ENCODE peak calls at places on chromosome 6, in seven cellular contexts. D, W, X, Q, G, Y and I are unnamed samples.
A peak's percentile ranks its signal among the peaks of the same experiment; 100 is the strongest.

GRCh38 chr6:4491501-4492260 is 284.5 kb upstream of the CDYL start:
- DNase-seq in D (no peak), W (no peak), X (no peak), Q (no peak), G (no peak), Y (peak; percentile 55), I (no peak)

GRCh38 chr6:161480416-161481165 is 206.7 kb upstream of the AGPAT4 start:
- DNase-seq in D (no peak), W (no peak), X (no peak), Q (no peak), G (no peak), Y (no peak), I (no peak)

GRCh38 chr6:29926081-29926794 is 16.1 kb upstream of the HLA-A start:
- DNase-seq in D (no peak), W (no peak), X (no peak), Q (no peak), G (no peak), Y (no peak), I (no peak)

GRCh38 chr6:36386495-36387439 is 702 bp downstream of the ETV7 start:
- DNase-seq in D (no peak), W (peak; percentile 66), X (peak; percentile 21), Q (no peak), G (no peak), Y (peak; percentile 74), I (peak; percentile 42)

GRCh38 chr6:119137194-119138072 is 59.0 kb upstream of the FAM184A start:
- DNase-seq in D (no peak), W (no peak), X (no peak), Q (no peak), G (no peak), Y (no peak), I (peak; percentile 42)

GRCh38 chr6:39314273-39314790 is at the start of gene KCNK17:
- DNase-seq in D (no peak), W (peak; percentile 69), X (no peak), Q (no peak), G (no peak), Y (no peak), I (no peak)

GRCh38 chr6:101931766-101932165 is 538.3 kb downstream of the GRIK2 start:
- DNase-seq in D (no peak), W (no peak), X (no peak), Q (no peak), G (no peak), Y (no peak), I (no peak)

GRCh38 chr6:119145111-119145510 is 66.6 kb upstream of the FAM184A start:
- DNase-seq in D (no peak), W (no peak), X (no peak), Q (no peak), G (no peak), Y (peak; percentile 21), I (no peak)

GRCh38 chr6:157514659-157515496 is 133.9 kb downstream of the ZDHHC14 start:
- DNase-seq in D (no peak), W (no peak), X (no peak), Q (no peak), G (no peak), Y (peak; percentile 99), I (no peak)

GRCh38 chr6:42879372-42880239 is at the start of gene RPL7L1:
- DNase-seq in D (peak; percentile 87), W (peak; percentile 90), X (peak; percentile 91), Q (peak; percentile 89), G (peak; percentile 81), Y (peak; percentile 90), I (peak; percentile 84)

DNA sequence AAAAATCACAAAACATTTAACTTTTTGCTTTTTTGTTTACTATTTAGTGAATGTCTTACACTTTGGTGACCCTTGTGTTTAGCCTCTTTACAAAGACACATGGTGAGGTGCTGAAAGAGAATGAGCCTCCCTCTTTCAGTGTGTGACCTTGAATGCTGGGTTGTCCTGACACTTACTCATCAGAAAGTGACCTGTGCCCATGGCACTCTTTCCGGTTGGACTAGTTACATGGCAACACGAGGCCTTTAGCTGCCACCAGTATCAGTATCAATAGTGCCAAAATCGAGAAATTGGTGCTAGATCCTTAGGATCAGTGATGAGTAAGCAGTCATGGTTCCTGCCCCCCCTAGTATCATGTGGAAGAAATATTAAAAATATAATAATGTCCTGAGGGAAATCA is 1.7 kb upstream of the RPL7L1 start:
- DNase-seq in D (no peak), W (no peak), X (no peak), Q (no peak), G (no peak), Y (no peak), I (no peak)
- H3K4me1 ChIP-seq in D (no peaks in the 10 kb centered on the region), W (no peaks in the 10 kb centered on the region), X (peaks cover 11% of the 10 kb centered on the region), Q (peaks cover 3% of the 10 kb centered on the region), G (peaks cover 29% of the 10 kb centered on the region), Y (peaks cover 6% of the 10 kb centered on the region), I (no peaks in the 10 kb centered on the region)

DNA sequence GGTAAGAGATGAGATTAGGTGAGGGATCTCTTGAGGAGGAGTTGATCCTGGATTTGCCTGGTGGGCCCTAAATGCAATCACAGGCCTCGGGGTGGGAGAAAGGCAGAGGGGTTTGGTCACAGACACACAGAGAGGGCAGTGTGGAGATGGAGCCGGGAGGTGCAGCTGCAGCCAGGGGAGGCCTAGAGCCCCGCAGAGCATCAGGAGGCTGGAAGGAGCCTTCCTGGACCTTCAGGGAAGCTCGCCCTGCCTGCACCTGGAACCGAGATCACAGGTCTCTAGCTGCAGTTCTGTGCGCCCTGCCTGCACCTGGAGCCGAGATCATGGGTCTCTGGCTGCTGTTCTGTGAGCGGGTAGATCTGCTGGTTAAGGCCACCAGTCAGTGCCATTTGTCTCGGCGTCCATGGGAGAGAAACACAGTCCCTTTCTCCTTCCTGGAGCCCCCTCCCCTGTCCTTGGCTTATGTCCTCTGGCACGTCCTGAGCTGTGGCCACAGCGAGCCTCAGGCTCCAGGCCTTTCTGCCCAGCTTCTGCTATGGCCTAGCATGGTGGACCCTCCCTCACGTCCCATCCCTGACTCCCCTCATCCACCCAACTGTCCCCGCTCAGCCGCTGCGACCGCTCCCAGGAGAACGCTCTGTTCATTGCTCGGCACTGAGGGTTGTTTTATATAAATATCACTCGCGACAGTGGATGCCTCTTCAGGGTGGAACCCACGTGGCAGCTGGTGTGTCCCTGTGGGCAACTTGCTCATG is 112.0 kb downstream of the DACT2 start:
- DNase-seq in D (no peak), W (no peak), X (no peak), Q (no peak), G (no peak), Y (no peak), I (no peak)
- H3K9me3 ChIP-seq in D (no peaks in the 10 kb centered on the region), W (no peaks in the 10 kb centered on the region), X (no peaks in the 10 kb centered on the region), Q (no peaks in the 10 kb centered on the region), G (no peaks in the 10 kb centered on the region), Y (no peaks in the 10 kb centered on the region), I (no peaks in the 10 kb centered on the region)

GRCh38 chr6:42315991-42316378 is 98.3 kb upstream of the MRPS10 start:
- DNase-seq in D (no peak), W (peak; percentile 71), X (no peak), Q (no peak), G (no peak), Y (peak; percentile 82), I (no peak)
- H3K4me1 ChIP-seq in D (no peaks in the 10 kb centered on the region), W (peaks cover 8% of the 10 kb centered on the region), X (peaks cover 19% of the 10 kb centered on the region), Q (no peaks in the 10 kb centered on the region), G (peaks cover 38% of the 10 kb centered on the region), Y (peaks cover 21% of the 10 kb centered on the region), I (no peaks in the 10 kb centered on the region)

GRCh38 chr6:169993861-169994481 is 242.5 kb downstream of the ERMARD start:
- DNase-seq in D (no peak), W (peak; percentile 22), X (no peak), Q (peak; percentile 35), G (no peak), Y (no peak), I (no peak)
- H3K9me3 ChIP-seq in D (no peaks in the 10 kb centered on the region), W (no peaks in the 10 kb centered on the region), X (no peaks in the 10 kb centered on the region), Q (no peaks in the 10 kb centered on the region), G (no peaks in the 10 kb centered on the region), Y (no peaks in the 10 kb centered on the region), I (no peaks in the 10 kb centered on the region)

GRCh38 chr6:149476789-149477455 is 7.9 kb downstream of the ZC3H12D start:
- DNase-seq in D (no peak), W (no peak), X (no peak), Q (no peak), G (no peak), Y (no peak), I (no peak)
- H3K4me1 ChIP-seq in D (peaks cover 5% of the 10 kb centered on the region), W (no peaks in the 10 kb centered on the region), X (peaks cover 33% of the 10 kb centered on the region), Q (no peaks in the 10 kb centered on the region), G (peaks cover 20% of the 10 kb centered on the region), Y (peaks cover 2% of the 10 kb centered on the region), I (no peaks in the 10 kb centered on the region)

GRCh38 chr6:148650941-148651540 is 95.8 kb upstream of the UST start:
- DNase-seq in D (no peak), W (no peak), X (no peak), Q (no peak), G (no peak), Y (no peak), I (no peak)
- H3K9me3 ChIP-seq in D (no peaks in the 10 kb centered on the region), W (peaks cover 20% of the 10 kb centered on the region), X (no peaks in the 10 kb centered on the region), Q (no peaks in the 10 kb centered on the region), G (no peaks in the 10 kb centered on the region), Y (no peaks in the 10 kb centered on the region), I (no peaks in the 10 kb centered on the region)

DNA sequence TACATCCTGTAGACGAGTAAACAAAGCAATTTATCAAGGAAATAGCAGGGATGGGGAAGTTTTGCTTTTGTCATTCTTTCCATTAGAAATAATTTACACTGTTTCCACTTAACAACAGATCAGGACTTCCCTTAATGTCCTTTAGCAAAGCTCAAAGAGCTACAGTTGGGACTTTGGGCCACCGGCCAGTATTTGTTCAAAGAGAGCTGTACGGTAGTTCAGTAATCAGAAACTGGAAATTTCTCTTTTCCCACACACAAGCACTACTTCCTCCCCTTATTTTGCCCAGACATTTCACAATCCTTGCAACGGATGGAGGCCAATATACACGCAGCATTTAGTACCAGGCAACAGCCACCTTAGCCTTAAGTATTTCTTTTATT is 12.1 kb upstream of the HINT3 start:
- DNase-seq in D (no peak), W (no peak), X (no peak), Q (peak; percentile 91), G (no peak), Y (peak; percentile 98), I (no peak)
- H3K4me1 ChIP-seq in D (no peaks in the 10 kb centered on the region), W (no peaks in the 10 kb centered on the region), X (no peaks in the 10 kb centered on the region), Q (no peaks in the 10 kb centered on the region), G (peaks cover 42% of the 10 kb centered on the region), Y (peaks cover 40% of the 10 kb centered on the region), I (peaks cover 11% of the 10 kb centered on the region)

GRCh38 chr6:33875696-33876095 is 71.9 kb upstream of the MLN start:
- DNase-seq in D (no peak), W (no peak), X (no peak), Q (no peak), G (no peak), Y (no peak), I (peak; percentile 84)
- H3K9me3 ChIP-seq in D (no peaks in the 10 kb centered on the region), W (no peaks in the 10 kb centered on the region), X (no peaks in the 10 kb centered on the region), Q (no peaks in the 10 kb centered on the region), G (no peaks in the 10 kb centered on the region), Y (no peaks in the 10 kb centered on the region), I (no peaks in the 10 kb centered on the region)

DNA sequence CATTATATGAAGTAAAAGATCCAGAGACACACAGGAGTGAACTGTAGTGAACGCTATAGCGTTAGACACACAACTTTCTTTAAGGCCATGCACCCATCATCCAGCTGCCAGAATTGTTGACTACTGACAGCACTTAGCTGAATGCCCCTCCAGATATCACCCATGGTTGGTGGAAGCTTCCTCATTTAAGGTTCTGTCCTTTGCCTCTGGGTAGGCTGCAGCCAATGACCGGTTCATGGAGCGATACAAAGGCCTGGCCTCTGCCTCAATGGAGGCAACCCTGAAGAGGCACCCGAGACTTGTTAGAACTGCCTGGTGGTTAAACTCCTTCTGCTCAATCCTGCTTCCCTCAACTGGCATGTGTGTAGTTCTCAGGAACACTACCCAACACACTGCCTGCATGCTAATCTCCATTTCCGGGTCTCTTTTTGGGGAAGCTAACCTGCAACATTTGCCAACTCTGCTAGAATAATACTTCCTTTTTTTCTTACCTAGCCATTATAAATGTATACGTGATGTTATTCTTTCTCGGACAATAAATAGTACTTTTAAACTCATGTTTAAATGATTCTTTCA is 49.8 kb upstream of the THEMIS start:
- DNase-seq in D (no peak), W (no peak), X (no peak), Q (no peak), G (no peak), Y (no peak), I (no peak)
- H3K4me1 ChIP-seq in D (peaks cover 17% of the 10 kb centered on the region), W (no peaks in the 10 kb centered on the region), X (peaks cover 58% of the 10 kb centered on the region), Q (no peaks in the 10 kb centered on the region), G (no peaks in the 10 kb centered on the region), Y (no peaks in the 10 kb centered on the region), I (no peaks in the 10 kb centered on the region)